ENCODE peak calls at places on chromosomes 7 and 10, in ten cellular contexts. U is adrenal gland, C is breast epithelium, S is suprapubic skin, R is HCT116, Z is HepG2, Q is prostate gland, W is spleen, K is sigmoid colon, E is upper lobe of left lung. D is an unnamed sample.

GRCh38 chr7:147400221-147400689 is 1190.3 kb upstream of the C7orf33 start:
- DNase-seq in W (no peak), E (no peak), C (no peak), Q (no peak), K (no peak), S (no peak), R (no peak), U (no peak), Z (no peak), D (no peak)

GRCh38 chr7:158541330-158542010 is 46.2 kb downstream of the PTPRN2 start:
- DNase-seq in Q (no peak), K (no peak), S (no peak), Z (no peak), E (no peak), U (peak; percentile 21), C (no peak), W (peak; percentile 89), R (no peak), D (no peak)

GRCh38 chr7:70694909-70695803 is 436.8 kb upstream of the GALNT17 start:
- DNase-seq in S (no peak), Z (no peak), C (no peak), Q (peak; percentile 15), U (peak; percentile 13), R (no peak), K (no peak), W (no peak), E (peak; percentile 87), D (no peak)

GRCh38 chr10:97765201-97765600 is 6.6 kb downstream of the SFRP5 start:
- DNase-seq in U (no peak), R (no peak), K (no peak), C (no peak), W (peak; percentile 70), Z (no peak), E (no peak), S (no peak), Q (no peak), D (no peak)

GRCh38 chr7:37714606-37715005 is 31.0 kb downstream of the GPR141 start:
- DNase-seq in S (no peak), U (no peak), E (no peak), K (no peak), Q (no peak), R (no peak), W (no peak), C (no peak), Z (no peak), D (no peak)

GRCh38 chr10:3236644-3237043 is 64.1 kb upstream of the PITRM1 start:
- DNase-seq in S (no peak), R (no peak), W (no peak), C (no peak), Q (no peak), U (no peak), E (no peak), K (peak; percentile 35), Z (no peak), D (no peak)

GRCh38 chr7:132386249-132386681 is 190.0 kb downstream of the PLXNA4 start:
- DNase-seq in U (no peak), E (no peak), K (no peak), R (no peak), C (no peak), S (no peak), W (peak; percentile 69), Q (no peak), Z (no peak), D (no peak)

GRCh38 chr7:116271980-116272886 is 61.9 kb downstream of the TES start:
- DNase-seq in U (peak; percentile 17), C (no peak), R (peak; percentile 85), S (no peak), Z (no peak), E (no peak), Q (peak; percentile 64), W (no peak), K (peak; percentile 90), D (no peak)

GRCh38 chr7:44400033-44400511 is 74.7 kb upstream of the CAMK2B start:
- DNase-seq in Z (no peak), S (no peak), E (no peak), R (no peak), Q (no peak), W (no peak), C (no peak), U (no peak), K (no peak), D (no peak)

GRCh38 chr7:44881610-44882009 is 3.7 kb downstream of the PURB start:
- DNase-seq in U (no peak), K (no peak), Q (no peak), C (no peak), S (no peak), R (no peak), E (no peak), W (no peak), Z (no peak), D (no peak)

GRCh38 chr10:77496941-77497420 is 140.6 kb downstream of the KCNMA1 start:
- DNase-seq in K (no peak), Z (peak; percentile 10), U (no peak), W (no peak), S (no peak), R (no peak), C (no peak), Q (no peak), E (no peak), D (no peak)
- H3K27ac ChIP-seq in K (no peak overlapping the region), Z (no peak overlapping the region), U (no peak overlapping the region), W (no peak overlapping the region), S (no peak overlapping the region), R (no peak overlapping the region), C (peak overlapping the region; percentile 5), Q (peak overlapping the region; percentile 76), E (no peak overlapping the region), D (no peak overlapping the region)

GRCh38 chr7:130901209-130901783 is 167.3 kb upstream of the KLF14 start:
- DNase-seq in E (no peak), Z (no peak), Q (peak; percentile 76), W (no peak), S (no peak), R (peak; percentile 96), U (peak; percentile 71), K (peak; percentile 84), C (peak; percentile 66), D (no peak)
- TF ChIP-seq POLR2A in E (no peak), Z (no peak), Q (no peak), W (no peak), S (no peak), R (peak; percentile 24), U (no peak), K (no peak), C (no peak), D (peak; percentile 49)

GRCh38 chr7:23244335-23244635 is 2.3 kb upstream of the GPNMB start:
- DNase-seq in S (no peak), R (no peak), W (no peak), Q (no peak), U (no peak), E (no peak), K (no peak), Z (no peak), C (no peak), D (no peak)

GRCh38 chr7:23249486-23249885 is 2.9 kb downstream of the GPNMB start:
- DNase-seq in Z (no peak), E (no peak), S (no peak), R (no peak), W (no peak), U (no peak), Q (no peak), K (no peak), C (no peak), D (no peak)

GRCh38 chr7:23247602-23248335 is 1.2 kb downstream of the GPNMB start:
- DNase-seq in Z (no peak), Q (no peak), S (no peak), U (peak; percentile 33), C (no peak), E (peak; percentile 89), R (no peak), K (peak; percentile 68), W (peak; percentile 83), D (no peak)

GRCh38 chr7:23247101-23247601 is 576 bp downstream of the GPNMB start:
- DNase-seq in Z (no peak), U (no peak), S (no peak), R (no peak), C (no peak), K (no peak), Q (no peak), W (no peak), E (no peak), D (no peak)

GRCh38 chr7:23246540-23246939 is at the start of gene GPNMB:
- DNase-seq in U (peak; percentile 21), Z (no peak), Q (no peak), E (no peak), C (no peak), W (no peak), R (no peak), K (peak; percentile 76), S (peak; percentile 84), D (no peak)
- H3K4me3 ChIP-seq in U (no peak within 1 kb of the TSS), Z (peak within 1 kb of the TSS; percentile 62), Q (peak within 1 kb of the TSS; percentile 19), E (peak within 1 kb of the TSS; percentile 50), C (peak within 1 kb of the TSS; percentile 55), W (peak within 1 kb of the TSS; percentile 35), R (no peak within 1 kb of the TSS), K (peak within 1 kb of the TSS; percentile 49), S (peak within 1 kb of the TSS; percentile 65), D (peak within 1 kb of the TSS; percentile 50)

DNA sequence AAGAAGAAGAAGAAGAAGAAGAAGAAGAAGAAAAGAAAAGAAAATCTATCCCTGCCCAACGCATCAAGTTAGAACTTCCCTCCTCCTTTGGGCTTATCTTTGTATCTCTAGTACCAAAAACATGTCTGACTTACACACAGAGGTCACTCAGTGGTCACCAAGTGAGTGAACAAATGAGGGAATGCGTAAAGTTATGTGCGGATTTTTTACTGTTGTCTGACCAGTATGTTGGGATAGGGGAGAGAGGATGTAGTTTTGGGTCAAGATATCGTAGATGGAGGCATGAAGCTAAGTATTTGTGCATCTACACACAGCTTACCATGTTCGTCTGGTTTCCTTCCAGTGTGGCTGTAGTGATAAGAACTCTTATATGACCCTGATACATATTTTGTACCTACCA is 99.9 kb downstream of the ITIH5 start:
- DNase-seq in C (no peak), E (no peak), W (no peak), U (no peak), K (no peak), S (no peak), R (no peak), Q (no peak), Z (no peak), D (no peak)
- H3K27ac ChIP-seq in C (no peak overlapping the region), E (no peak overlapping the region), W (no peak overlapping the region), U (no peak overlapping the region), K (no peak overlapping the region), S (no peak overlapping the region), R (no peak overlapping the region), Q (no peak overlapping the region), Z (no peak overlapping the region), D (no peak overlapping the region)

GRCh38 chr7:134530460-134530859 is 3.1 kb downstream of the AKR1B10 start:
- DNase-seq in U (no peak), C (no peak), W (no peak), R (no peak), K (no peak), Q (no peak), S (no peak), Z (no peak), E (no peak), D (no peak)
- TF ChIP-seq POLR2A in U (no peak), C (no peak), W (no peak), R (no peak), K (no peak), Q (no peak), S (no peak), Z (no peak), E (no peak), D (no peak)

GRCh38 chr10:44310762-44311562 is 73.9 kb downstream of the CXCL12 start:
- DNase-seq in U (peak; percentile 80), R (peak; percentile 54), Z (no peak), W (peak; percentile 91), K (peak; percentile 94), S (peak; percentile 89), E (peak; percentile 97), C (peak; percentile 83), Q (peak; percentile 62), D (no peak)
- H3K4me3 ChIP-seq in U (no peak overlapping the region), R (no peak overlapping the region), Z (no peak overlapping the region), W (peak overlapping the region; percentile 24), K (peak overlapping the region; percentile 39), S (peak overlapping the region; percentile 30), E (peak overlapping the region; percentile 37), C (peak overlapping the region; percentile 41), Q (no peak overlapping the region), D (peak overlapping the region; percentile 19)

GRCh38 chr10:86793696-86794095 is 37.3 kb downstream of the BMPR1A start:
- DNase-seq in S (no peak), E (no peak), U (no peak), Q (no peak), W (no peak), R (no peak), Z (no peak), K (no peak), C (no peak), D (no peak)
- H3K27ac ChIP-seq in S (no peak overlapping the region), E (no peak overlapping the region), U (no peak overlapping the region), Q (no peak overlapping the region), W (no peak overlapping the region), R (no peak overlapping the region), Z (no peak overlapping the region), K (peak overlapping the region; percentile 78), C (no peak overlapping the region), D (no peak overlapping the region)